ENCODE peak calls at places on chromosomes 12 and 14, in nine cellular contexts. One of them, this sample, is unnamed.

GRCh38 chr12:115916910-115917668 is 360.4 kb downstream of the MED13L start:
- DNase-seq in occipital lobe: no peak
- DNase-seq in GM12864: no peak
- DNase-seq in SIG-M5: no peak
- DNase-seq in nucleus accumbens: peak; percentile 0
- DNase-seq in iPS DF 6.9: peak; percentile 71
- DNase-seq in activated naive CD8-positive, alpha-beta T cell treated with anti-CD3 and anti-CD28 coated beads for 36 hours: peak; percentile 62
- DNase-seq in activated naive CD4-positive, alpha-beta T cell: peak; percentile 71
- DNase-seq in fibroblast of mammary gland: no peak
- DNase-seq in this sample: peak; percentile 1

GRCh38 chr12:28507055-28507454 is 316.8 kb downstream of the CCDC91 start:
- DNase-seq in iPS DF 6.9: no peak
- DNase-seq in fibroblast of mammary gland: no peak
- DNase-seq in activated naive CD4-positive, alpha-beta T cell: no peak
- DNase-seq in SIG-M5: no peak
- DNase-seq in GM12864: no peak
- DNase-seq in nucleus accumbens: no peak
- DNase-seq in activated naive CD8-positive, alpha-beta T cell treated with anti-CD3 and anti-CD28 coated beads for 36 hours: no peak
- DNase-seq in occipital lobe: no peak
- DNase-seq in this sample: peak; percentile 35

GRCh38 chr12:86712425-86712843 is 456.2 kb upstream of the MGAT4C start:
- DNase-seq in GM12864: no peak
- DNase-seq in fibroblast of mammary gland: peak; percentile 99
- DNase-seq in iPS DF 6.9: no peak
- DNase-seq in nucleus accumbens: no peak
- DNase-seq in occipital lobe: no peak
- DNase-seq in activated naive CD4-positive, alpha-beta T cell: no peak
- DNase-seq in activated naive CD8-positive, alpha-beta T cell treated with anti-CD3 and anti-CD28 coated beads for 36 hours: no peak
- DNase-seq in SIG-M5: no peak
- DNase-seq in this sample: peak; percentile 98

GRCh38 chr12:56722832-56723231 is 2.3 kb downstream of the NACA start:
- DNase-seq in GM12864: no peak
- DNase-seq in occipital lobe: no peak
- DNase-seq in nucleus accumbens: no peak
- DNase-seq in activated naive CD8-positive, alpha-beta T cell treated with anti-CD3 and anti-CD28 coated beads for 36 hours: no peak
- DNase-seq in SIG-M5: no peak
- DNase-seq in fibroblast of mammary gland: no peak
- DNase-seq in iPS DF 6.9: no peak
- DNase-seq in activated naive CD4-positive, alpha-beta T cell: no peak
- DNase-seq in this sample: no peak

GRCh38 chr14:99181246-99181645 is 90.8 kb downstream of the BCL11B start:
- DNase-seq in iPS DF 6.9: no peak
- DNase-seq in nucleus accumbens: no peak
- DNase-seq in GM12864: no peak
- DNase-seq in SIG-M5: no peak
- DNase-seq in activated naive CD8-positive, alpha-beta T cell treated with anti-CD3 and anti-CD28 coated beads for 36 hours: no peak
- DNase-seq in occipital lobe: no peak
- DNase-seq in activated naive CD4-positive, alpha-beta T cell: no peak
- DNase-seq in fibroblast of mammary gland: no peak
- DNase-seq in this sample: no peak

GRCh38 chr12:51675062-51675803 is 84.2 kb downstream of the SCN8A start:
- DNase-seq in nucleus accumbens: no peak
- DNase-seq in SIG-M5: no peak
- DNase-seq in activated naive CD8-positive, alpha-beta T cell treated with anti-CD3 and anti-CD28 coated beads for 36 hours: no peak
- DNase-seq in iPS DF 6.9: no peak
- DNase-seq in activated naive CD4-positive, alpha-beta T cell: no peak
- DNase-seq in occipital lobe: no peak
- DNase-seq in fibroblast of mammary gland: no peak
- DNase-seq in GM12864: no peak
- DNase-seq in this sample: no peak

GRCh38 chr14:33062881-33063280 is 124.2 kb downstream of the NPAS3 start:
- DNase-seq in occipital lobe: no peak
- DNase-seq in activated naive CD8-positive, alpha-beta T cell treated with anti-CD3 and anti-CD28 coated beads for 36 hours: no peak
- DNase-seq in nucleus accumbens: no peak
- DNase-seq in iPS DF 6.9: no peak
- DNase-seq in fibroblast of mammary gland: peak; percentile 73
- DNase-seq in SIG-M5: no peak
- DNase-seq in GM12864: no peak
- DNase-seq in activated naive CD4-positive, alpha-beta T cell: no peak
- DNase-seq in this sample: peak; percentile 82

GRCh38 chr12:96912261-96912660 is 5.2 kb downstream of the NEDD1 start:
- DNase-seq in activated naive CD4-positive, alpha-beta T cell: no peak
- DNase-seq in iPS DF 6.9: no peak
- DNase-seq in nucleus accumbens: no peak
- DNase-seq in GM12864: no peak
- DNase-seq in occipital lobe: no peak
- DNase-seq in activated naive CD8-positive, alpha-beta T cell treated with anti-CD3 and anti-CD28 coated beads for 36 hours: no peak
- DNase-seq in SIG-M5: no peak
- DNase-seq in fibroblast of mammary gland: no peak
- DNase-seq in this sample: no peak

GRCh38 chr12:56242986-56243385 is 13.1 kb downstream of the SLC39A5 start:
- DNase-seq in GM12864: no peak
- DNase-seq in activated naive CD8-positive, alpha-beta T cell treated with anti-CD3 and anti-CD28 coated beads for 36 hours: no peak
- DNase-seq in occipital lobe: no peak
- DNase-seq in fibroblast of mammary gland: no peak
- DNase-seq in nucleus accumbens: no peak
- DNase-seq in activated naive CD4-positive, alpha-beta T cell: no peak
- DNase-seq in SIG-M5: no peak
- DNase-seq in iPS DF 6.9: no peak
- DNase-seq in this sample: no peak